ENCODE peak calls at places on chromosomes 4 and X, in eight cellular contexts. S, P, Z, W, I, O, X and K are unnamed samples.
A peak's percentile ranks its signal among the peaks of the same experiment; 100 is the strongest.

GRCh38 chrX:19811807-19812604 is 75.4 kb downstream of the SH3KBP1 start:
- DNase-seq in S (no peak), P (peak; percentile 92), Z (no peak), W (no peak), I (no peak), O (no peak), X (no peak), K (no peak)

GRCh38 chr4:188139141-188139540 is at the start of gene TRIML1:
- DNase-seq in S (no peak), P (no peak), Z (no peak), W (no peak), I (no peak), O (no peak), X (no peak), K (no peak)

GRCh38 chrX:107718156-107718621 is 57.4 kb downstream of the TSC22D3 start:
- DNase-seq in S (peak; percentile 90), P (peak; percentile 76), Z (peak; percentile 78), W (peak; percentile 87), I (peak; percentile 66), O (peak; percentile 64), X (peak; percentile 88), K (peak; percentile 73)

GRCh38 chr4:13892739-13893105 is 265.2 kb upstream of the BOD1L1 start:
- DNase-seq in S (no peak), P (no peak), Z (no peak), W (peak; percentile 67), I (no peak), O (no peak), X (no peak), K (no peak)

GRCh38 chrX:97616883-97617510 is 733.3 kb downstream of the RPA4 start:
- DNase-seq in S (no peak), P (peak; percentile 40), Z (no peak), W (peak; percentile 78), I (no peak), O (no peak), X (no peak), K (no peak)

GRCh38 chr4:8683462-8683861 is 90.9 kb downstream of the CPZ start:
- DNase-seq in S (no peak), P (no peak), Z (no peak), W (no peak), I (no peak), O (no peak), X (no peak), K (no peak)

GRCh38 chrX:131792356-131792749 is 230.7 kb upstream of the STK26 start:
- DNase-seq in S (peak; percentile 90), P (no peak), Z (no peak), W (peak; percentile 12), I (no peak), O (peak; percentile 82), X (no peak), K (no peak)

GRCh38 chr4:140861359-140862181 is 105.4 kb upstream of the TBC1D9 start:
- DNase-seq in S (peak; percentile 65), P (peak; percentile 73), Z (peak; percentile 85), W (peak; percentile 92), I (peak; percentile 67), O (peak; percentile 14), X (peak; percentile 74), K (peak; percentile 55)

GRCh38 chr4:105474110-105474518 is 252 bp upstream of the PPA2 start:
- DNase-seq in S (peak; percentile 90), P (no peak), Z (no peak), W (peak; percentile 96), I (peak; percentile 94), O (peak; percentile 89), X (peak; percentile 89), K (peak; percentile 90)

GRCh38 chr4:150117094-150117493 is 38.8 kb downstream of the DCLK2 start:
- DNase-seq in S (no peak), P (no peak), Z (no peak), W (peak; percentile 67), I (no peak), O (no peak), X (no peak), K (peak; percentile 3)

GRCh38 chr4:41579556-41579955 is 41.6 kb downstream of the LIMCH1 start:
- DNase-seq in S (no peak), P (no peak), Z (no peak), W (no peak), I (no peak), O (no peak), X (no peak), K (no peak)

GRCh38 chr4:155966661-155967060 is 13.0 kb upstream of the CTSO start:
- DNase-seq in S (no peak), P (no peak), Z (no peak), W (no peak), I (no peak), O (no peak), X (no peak), K (no peak)

GRCh38 chr4:135319685-135320084 is 1118.1 kb upstream of the PABPC4L start:
- DNase-seq in S (no peak), P (no peak), Z (no peak), W (no peak), I (no peak), O (no peak), X (no peak), K (no peak)

GRCh38 chr4:1049591-1049905 is 38.1 kb downstream of the FGFRL1 start:
- DNase-seq in S (no peak), P (no peak), Z (no peak), W (no peak), I (no peak), O (peak; percentile 19), X (no peak), K (no peak)

GRCh38 chr4:87051121-87051713 is 116.4 kb downstream of the AFF1 start:
- DNase-seq in S (no peak), P (no peak), Z (no peak), W (no peak), I (no peak), O (no peak), X (no peak), K (no peak)

GRCh38 chrX:47958943-47959342 is 44.8 kb downstream of the ZNF182 start:
- DNase-seq in S (no peak), P (peak; percentile 34), Z (peak; percentile 11), W (peak; percentile 6), I (no peak), O (no peak), X (peak; percentile 13), K (no peak)

GRCh38 chr4:168713193-168713592 is 216.3 kb downstream of the PALLD start:
- DNase-seq in S (no peak), P (no peak), Z (peak; percentile 28), W (no peak), I (no peak), O (no peak), X (no peak), K (no peak)

GRCh38 chr4:185068837-185069236 is 50.5 kb downstream of the HELT start:
- DNase-seq in S (no peak), P (no peak), Z (no peak), W (no peak), I (peak; percentile 11), O (no peak), X (no peak), K (no peak)

GRCh38 chr4:68368566-68369473 is 18.9 kb upstream of the YTHDC1 start:
- DNase-seq in S (no peak), P (no peak), Z (no peak), W (peak; percentile 75), I (no peak), O (no peak), X (no peak), K (no peak)

GRCh38 chr4:141241986-141242385 is 21.3 kb downstream of the ZNF330 start:
- DNase-seq in S (no peak), P (no peak), Z (no peak), W (no peak), I (no peak), O (no peak), X (no peak), K (no peak)

DNA sequence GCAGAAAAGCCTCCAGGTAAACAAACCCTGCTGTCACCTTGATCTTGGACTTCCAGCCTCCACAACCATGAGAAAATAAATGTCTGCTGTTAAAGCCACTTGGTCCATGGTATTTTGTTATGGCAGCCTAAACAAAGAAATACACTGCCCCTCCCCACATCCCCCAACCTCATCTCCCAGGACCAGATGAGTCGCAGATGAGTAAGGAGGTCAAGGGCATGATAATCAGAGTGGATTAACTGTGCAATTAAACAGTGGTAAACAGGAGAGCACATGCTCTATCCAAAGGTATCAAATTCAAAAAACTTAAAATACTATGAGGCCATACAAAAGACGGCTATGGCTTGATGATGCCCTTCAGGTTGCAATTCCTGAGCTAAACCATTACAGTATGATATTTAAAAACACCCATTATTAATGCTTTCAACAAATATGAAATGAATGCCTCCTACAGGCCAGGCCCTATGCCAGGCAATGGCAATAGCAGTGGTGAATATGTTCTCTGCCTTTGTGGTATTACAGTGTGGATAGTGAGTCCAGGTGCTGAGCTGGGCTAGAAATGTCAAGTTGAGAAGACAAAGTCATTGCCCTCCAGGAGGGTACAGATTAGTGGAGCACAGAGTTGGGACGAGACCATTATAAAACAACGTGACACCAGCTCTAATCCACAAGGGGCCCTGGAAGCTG is 82.1 kb downstream of the RBM47 start:
- DNase-seq in S (no peak), P (no peak), Z (no peak), W (peak; percentile 35), I (no peak), O (no peak), X (no peak), K (no peak)
- TF ChIP-seq CTCF in S (no peak), P (no peak), Z (no peak), W (no peak), I (no peak), O (no peak), X (no peak), K (no peak)

GRCh38 chr4:6680372-6681034 is 13.2 kb upstream of the S100P start:
- DNase-seq in S (no peak), P (peak; percentile 48), Z (no peak), W (no peak), I (no peak), O (no peak), X (no peak), K (no peak)
- TF ChIP-seq CTCF in S (no peak), P (peak; percentile 67), Z (no peak), W (peak; percentile 2), I (peak; percentile 10), O (no peak), X (no peak), K (no peak)

GRCh38 chr4:2245787-2246275 is 3.9 kb upstream of the HAUS3 start:
- DNase-seq in S (peak; percentile 46), P (no peak), Z (no peak), W (no peak), I (no peak), O (no peak), X (no peak), K (no peak)

GRCh38 chr4:2241410-2242353 is at the start of the genes HAUS3 and POLN:
- DNase-seq in S (peak; percentile 97), P (peak; percentile 99), Z (peak; percentile 99), W (peak; percentile 99), I (peak; percentile 99), O (peak; percentile 98), X (peak; percentile 99), K (peak; percentile 99)

GRCh38 chr4:2244947-2245786 is 3.2 kb upstream of the HAUS3 start:
- DNase-seq in S (peak; percentile 58), P (no peak), Z (no peak), W (no peak), I (no peak), O (no peak), X (no peak), K (no peak)

GRCh38 chr4:2246384-2247127 is 4.6 kb upstream of the HAUS3 start:
- DNase-seq in S (peak; percentile 43), P (no peak), Z (no peak), W (no peak), I (peak; percentile 3), O (no peak), X (peak; percentile 11), K (peak; percentile 2)

GRCh38 chr4:2243682-2244380 is 1.9 kb upstream of the HAUS3 start:
- DNase-seq in S (peak; percentile 61), P (peak; percentile 93), Z (peak; percentile 55), W (peak; percentile 70), I (no peak), O (peak; percentile 58), X (no peak), K (peak; percentile 61)
- TF ChIP-seq CTCF in S (no peak), P (peak; percentile 81), Z (peak; percentile 44), W (no peak), I (no peak), O (peak; percentile 5), X (peak; percentile 33), K (peak; percentile 12)

GRCh38 chrX:49043220-49043986 is at the start of gene TFE3:
- DNase-seq in S (peak; percentile 99), P (peak; percentile 98), Z (peak; percentile 100), W (peak; percentile 98), I (peak; percentile 87), O (peak; percentile 97), X (peak; percentile 98), K (peak; percentile 95)
- TF ChIP-seq CTCF in S (peak; percentile 25), P (peak; percentile 31), Z (peak; percentile 55), W (peak; percentile 52), I (peak; percentile 25), O (peak; percentile 48), X (peak; percentile 73), K (peak; percentile 48)